ENCODE peak calls at places on chromosomes 13 and 19, in six cellular contexts. H is psoas muscle, F is upper lobe of right lung, S is gastrocnemius medialis, N is IMR-90, O is pancreas. Y is an unnamed sample.

GRCh38 chr13:110433014-110433413 is 125.9 kb downstream of the COL4A2 start:
- DNase-seq in S (peak; percentile 27), O (no peak), H (peak; percentile 74), N (no peak), F (no peak), Y (peak; percentile 78)

GRCh38 chr13:23799945-23800344 is 89.3 kb downstream of the MIPEP start:
- DNase-seq in H (no peak), N (peak; percentile 38), O (no peak), F (no peak), S (no peak), Y (no peak)

GRCh38 chr19:33350538-33351309 is 22.8 kb upstream of the CEBPG start:
- DNase-seq in H (peak; percentile 72), F (no peak), S (no peak), O (no peak), N (peak; percentile 56), Y (no peak)

GRCh38 chr19:30385666-30386065 is 13.5 kb downstream of the ZNF536 start:
- DNase-seq in O (no peak), S (no peak), F (no peak), H (no peak), N (no peak), Y (no peak)

GRCh38 chr13:24287748-24288287 is 21.6 kb upstream of the C1QTNF9 start:
- DNase-seq in F (no peak), O (no peak), S (no peak), N (no peak), H (no peak), Y (no peak)

GRCh38 chr13:31638577-31638976 is 100.7 kb upstream of the RXFP2 start:
- DNase-seq in S (no peak), N (peak; percentile 65), F (no peak), H (no peak), O (no peak), Y (no peak)

GRCh38 chr19:40396886-40397567 is 7.0 kb upstream of the HIPK4 start:
- DNase-seq in O (no peak), S (no peak), F (no peak), N (no peak), H (no peak), Y (no peak)

GRCh38 chr13:97445504-97446187 is 11.7 kb downstream of the RAP2A start:
- DNase-seq in N (no peak), O (no peak), F (no peak), S (no peak), H (no peak), Y (no peak)

GRCh38 chr19:2546128-2547032 is 70.5 kb downstream of the GADD45B start:
- DNase-seq in N (no peak), S (peak; percentile 78), H (peak; percentile 89), F (peak; percentile 94), O (peak; percentile 37), Y (peak; percentile 92)

GRCh38 chr13:109272595-109273325 is 513.6 kb downstream of the IRS2 start:
- DNase-seq in F (no peak), N (peak; percentile 29), H (no peak), S (no peak), O (no peak), Y (no peak)

GRCh38 chr19:30784850-30785459 is 412.8 kb downstream of the ZNF536 start:
- DNase-seq in H (peak; percentile 61), N (peak; percentile 26), O (peak; percentile 16), F (peak; percentile 77), S (peak; percentile 14), Y (peak; percentile 86)

GRCh38 chr13:49220035-49220855 is at the start of gene MLNR:
- DNase-seq in F (peak; percentile 68), S (no peak), N (no peak), H (peak; percentile 58), O (no peak), Y (peak; percentile 89)

GRCh38 chr13:102707465-102707864 is 12.6 kb upstream of the METTL21C start:
- DNase-seq in O (no peak), H (no peak), N (peak; percentile 94), F (no peak), S (no peak), Y (no peak)

GRCh38 chr13:73412933-73413332 is 354.1 kb downstream of the KLF5 start:
- DNase-seq in N (no peak), H (no peak), S (no peak), F (no peak), O (no peak), Y (no peak)

GRCh38 chr13:95403349-95404140 is 102.3 kb upstream of the ABCC4 start:
- DNase-seq in O (no peak), S (no peak), H (no peak), N (no peak), F (no peak), Y (no peak)

GRCh38 chr13:113453962-113454361 is 674 bp upstream of the ADPRHL1 start:
- DNase-seq in H (peak; percentile 44), O (no peak), S (no peak), N (no peak), F (no peak), Y (no peak)

GRCh38 chr13:100508391-100508790 is 80.2 kb downstream of the GGACT start:
- DNase-seq in O (no peak), S (no peak), N (no peak), F (no peak), H (no peak), Y (no peak)

GRCh38 chr13:111913790-111914189 is 153.2 kb upstream of the SOX1 start:
- DNase-seq in O (no peak), H (no peak), S (no peak), F (peak; percentile 7), N (no peak), Y (no peak)

GRCh38 chr19:49069026-49069425 is 3.5 kb downstream of the KCNA7 start:
- DNase-seq in S (no peak), O (no peak), H (no peak), F (no peak), N (no peak), Y (no peak)

GRCh38 chr13:64556391-64556790 is 2673.7 kb downstream of the PCDH9 start:
- DNase-seq in F (no peak), O (no peak), S (no peak), H (no peak), N (peak; percentile 2), Y (no peak)

GRCh38 chr13:103883152-103883551 is 816.9 kb upstream of the SLC10A2 start:
- DNase-seq in F (peak; percentile 84), N (peak; percentile 95), H (peak; percentile 93), S (peak; percentile 73), O (peak; percentile 71), Y (peak; percentile 82)

GRCh38 chr19:18972301-18972831 is 31.3 kb upstream of the HOMER3 start:
- DNase-seq in N (peak; percentile 31), O (no peak), F (no peak), H (no peak), S (no peak), Y (no peak)

GRCh38 chr13:71661921-71662320 is 205.1 kb downstream of the DACH1 start:
- DNase-seq in F (no peak), O (no peak), S (no peak), H (no peak), N (peak; percentile 41), Y (no peak)

GRCh38 chr19:10087296-10088061 is 1.4 kb downstream of the SHFL start:
- DNase-seq in S (no peak), N (no peak), H (peak; percentile 19), F (no peak), O (no peak), Y (no peak)
- H3K27ac ChIP-seq in S (peak overlapping the region; percentile 71), N (no peak overlapping the region), H (no peak overlapping the region), F (no peak overlapping the region), O (no peak overlapping the region), Y (no peak overlapping the region)

GRCh38 chr13:98453254-98453843 is 123.6 kb downstream of the STK24 start:
- DNase-seq in S (no peak), F (no peak), H (no peak), N (no peak), O (no peak), Y (no peak)
- H3K4me1 ChIP-seq in S (peaks cover 35% of the 10 kb centered on the region), F (peaks cover 10% of the 10 kb centered on the region), H (peaks cover 24% of the 10 kb centered on the region), N (peaks cover 14% of the 10 kb centered on the region), O (no peaks in the 10 kb centered on the region), Y (peaks cover 6% of the 10 kb centered on the region)

DNA sequence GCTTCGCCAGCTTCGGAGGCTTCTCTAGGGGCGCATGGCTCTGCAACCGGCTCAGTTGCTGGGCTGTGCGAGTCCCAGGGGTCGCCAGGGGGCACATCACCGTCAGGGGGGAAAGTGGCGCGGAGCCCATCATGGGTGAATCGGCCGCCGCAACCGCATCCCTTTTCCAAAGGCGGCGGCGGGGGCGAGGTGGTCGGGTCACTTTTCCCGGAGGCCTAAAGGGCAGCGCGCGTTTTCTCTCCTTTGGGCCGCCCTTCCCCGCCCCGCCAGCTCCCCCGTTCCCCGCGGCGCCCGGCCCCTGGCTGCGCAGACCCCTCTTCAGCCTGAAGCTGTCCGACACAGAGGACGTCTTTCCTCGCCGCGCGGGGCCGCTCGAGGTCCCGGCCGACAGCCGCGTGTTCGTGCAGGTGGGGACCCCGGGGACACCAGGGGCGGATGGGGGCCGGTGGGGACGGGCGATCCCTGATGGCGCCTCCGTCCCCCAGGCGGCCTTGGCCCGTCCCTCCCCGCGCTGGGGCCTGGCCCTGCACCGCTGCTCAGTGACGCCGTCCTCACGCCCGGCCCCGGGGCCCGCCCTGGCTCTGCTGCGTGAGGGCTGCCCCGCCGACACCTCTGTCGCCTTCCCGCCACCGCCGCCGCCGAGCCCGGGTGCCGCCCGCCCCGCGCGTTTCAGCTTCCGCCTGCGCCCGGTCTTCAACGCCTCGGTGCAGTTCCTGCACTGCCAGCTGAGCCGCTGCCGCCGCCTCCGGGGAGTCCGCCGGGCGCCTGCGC is 1.7 kb downstream of the TGFBR3L start:
- DNase-seq in N (no peak), H (peak; percentile 67), O (peak; percentile 3), S (no peak), F (peak; percentile 68), Y (no peak)
- TF ChIP-seq CTCF in N (no peak), H (no peak), O (no peak), S (no peak), F (no peak), Y (no peak)

GRCh38 chr19:1091544-1092175 is 3.5 kb downstream of the POLR2E start:
- DNase-seq in N (no peak), F (peak; percentile 62), S (no peak), H (no peak), O (no peak), Y (no peak)

GRCh38 chr19:1094978-1095701 is at the start of gene POLR2E:
- DNase-seq in S (peak; percentile 99), O (peak; percentile 97), H (peak; percentile 100), F (peak; percentile 99), N (peak; percentile 98), Y (peak; percentile 100)

GRCh38 chr19:1094655-1094977 is 559 bp downstream of the POLR2E start:
- DNase-seq in S (no peak), O (no peak), F (peak; percentile 69), H (peak; percentile 53), N (no peak), Y (no peak)

GRCh38 chr19:1093330-1093729 is 1.8 kb downstream of the POLR2E start:
- DNase-seq in S (no peak), O (no peak), N (no peak), H (no peak), F (peak; percentile 61), Y (no peak)

DNA sequence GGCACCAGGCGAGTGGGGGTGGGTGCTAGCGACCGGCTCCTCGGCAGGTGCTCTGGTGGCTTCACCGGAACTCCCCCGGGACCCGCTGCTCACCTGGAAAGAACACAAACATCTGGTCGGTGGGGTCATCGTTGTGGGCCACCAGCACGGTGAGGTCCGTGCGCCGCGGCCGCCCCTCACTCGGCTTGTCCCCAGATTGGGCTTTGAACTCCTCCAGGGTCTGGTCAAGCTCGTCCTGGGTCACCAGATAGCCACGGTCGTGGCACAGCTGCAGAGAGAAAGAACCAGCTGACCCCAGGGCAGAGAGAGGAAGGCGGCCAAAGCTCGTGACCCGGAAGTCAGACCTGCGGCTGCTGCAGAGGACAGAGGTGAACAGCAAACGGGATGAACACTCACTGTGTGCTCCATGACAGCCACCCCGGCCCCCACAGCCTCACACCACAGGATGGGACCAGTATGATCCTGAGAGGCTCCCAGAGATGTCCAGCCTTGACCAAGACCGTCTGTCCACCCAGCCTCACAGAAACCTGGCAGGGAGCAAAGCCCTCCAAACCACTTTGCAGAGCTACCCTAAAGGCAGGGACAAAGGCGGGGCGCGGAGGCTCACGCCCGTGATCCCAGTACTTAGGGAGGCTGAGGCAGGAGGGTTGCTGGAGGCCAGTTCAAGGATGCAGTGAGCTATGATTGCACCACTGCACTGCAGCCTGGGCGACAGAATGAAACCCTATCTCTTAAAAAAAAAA is 1.2 kb downstream of the POLR2E start:
- DNase-seq in H (peak; percentile 57), S (no peak), N (no peak), O (no peak), F (peak; percentile 66), Y (no peak)
- H3K27ac ChIP-seq in H (peak overlapping the region; percentile 73), S (peak overlapping the region; percentile 93), N (peak overlapping the region; percentile 57), O (no peak overlapping the region), F (no peak overlapping the region), Y (peak overlapping the region; percentile 78)

Y was measured in left lung.